ENCODE peak calls at places on chromosomes 3 and 15, in nine cellular contexts. Y is bronchial epithelial cell, S is HFFc6, B is NCI-H2081, M is cortex of kidney, Q is RWPE1, U is MCF 10A, Z is HEK293T, E is HS-5. G is an unnamed sample.

GRCh38 chr3:27224197-27224596 is 145.0 kb downstream of the NEK10 start:
- DNase-seq in S (no peak), Z (no peak), M (no peak), Y (peak), Q (no peak), B (no peak), U (peak), E (no peak), G (no peak)

GRCh38 chr3:125129512-125129962 is 73.7 kb upstream of the HEG1 start:
- DNase-seq in Y (peak), Z (no peak), S (peak), Q (peak), B (no peak), E (peak), U (peak), M (no peak), G (no peak)

GRCh38 chr15:40823572-40824343 is 4.8 kb downstream of the PPP1R14D start:
- DNase-seq in U (peak), E (peak), Y (peak), M (no peak), Z (no peak), S (no peak), Q (no peak), B (no peak), G (no peak)

GRCh38 chr3:177026505-177027277 is 170.6 kb downstream of the TBL1XR1 start:
- DNase-seq in E (no peak), Y (peak), U (no peak), S (no peak), Z (no peak), M (no peak), B (no peak), Q (no peak), G (no peak)

GRCh38 chr3:114154321-114154821 is 24.5 kb downstream of the DRD3 start:
- DNase-seq in S (no peak), M (no peak), B (no peak), Y (peak), E (no peak), Q (no peak), U (no peak), Z (no peak), G (no peak)

GRCh38 chr3:54445630-54446029 is 323.3 kb downstream of the CACNA2D3 start:
- DNase-seq in U (peak), S (no peak), Z (no peak), M (no peak), B (no peak), Y (no peak), Q (no peak), E (no peak), G (no peak)

GRCh38 chr3:40939113-40940070 is 259.9 kb upstream of the CTNNB1 start:
- DNase-seq in B (no peak), Z (no peak), U (peak), M (no peak), E (no peak), S (no peak), Q (no peak), Y (peak), G (no peak)

GRCh38 chr3:103136621-103137020 is 701.8 kb downstream of the ZPLD1 start:
- DNase-seq in Y (no peak), B (no peak), U (no peak), E (no peak), S (no peak), Z (no peak), M (no peak), Q (no peak), G (no peak)

GRCh38 chr3:39202094-39202493 is 9.7 kb upstream of the XIRP1 start:
- DNase-seq in M (no peak), Q (no peak), Z (no peak), S (no peak), Y (no peak), U (no peak), E (no peak), B (no peak), G (no peak)

G was measured in ascending aorta.